ENCODE peak calls at places on chromosomes 7 and 10, in five cellular contexts. S, H, E, Z and X are unnamed samples.

GRCh38 chr7:79403451-79403850 is 50.0 kb downstream of the MAGI2 start:
- DNase-seq in S (no peak), H (no peak), E (no peak), Z (no peak), X (no peak)

GRCh38 chr10:72764151-72764550 is 72.2 kb downstream of the MCU start:
- DNase-seq in S (no peak), H (no peak), E (no peak), Z (no peak), X (no peak)

GRCh38 chr7:134022512-134022911 is 104.6 kb upstream of the LRGUK start:
- DNase-seq in S (no peak), H (no peak), E (no peak), Z (no peak), X (no peak)

GRCh38 chr10:24503627-24504320 is 219.9 kb downstream of the ARHGAP21 start:
- DNase-seq in S (peak), H (peak), E (peak), Z (peak), X (peak)

GRCh38 chr10:47366731-47367460 is 17.2 kb downstream of the ZNF488 start:
- DNase-seq in S (no peak), H (no peak), E (no peak), Z (no peak), X (no peak)

GRCh38 chr10:77857272-77857671 is 69.3 kb downstream of the DLG5 start:
- DNase-seq in S (no peak), H (no peak), E (no peak), Z (no peak), X (no peak)

GRCh38 chr7:50657341-50657873 is 92.2 kb upstream of the DDC start:
- DNase-seq in S (no peak), H (no peak), E (no peak), Z (no peak), X (no peak)

GRCh38 chr10:91768123-91768522 is 30.1 kb upstream of the TNKS2 start:
- DNase-seq in S (no peak), H (no peak), E (no peak), Z (no peak), X (no peak)

GRCh38 chr7:41887446-41887845 is 184.6 kb upstream of the INHBA start:
- DNase-seq in S (no peak), H (no peak), E (no peak), Z (no peak), X (no peak)

GRCh38 chr10:77301305-77301730 is 336.3 kb downstream of the KCNMA1 start:
- DNase-seq in S (no peak), H (no peak), E (no peak), Z (no peak), X (no peak)

GRCh38 chr10:102508506-102508905 is 4.7 kb downstream of the SUFU start:
- DNase-seq in S (no peak), H (no peak), E (no peak), Z (no peak), X (no peak)

GRCh38 chr10:13206546-13207443 is 27.4 kb downstream of the UCMA start:
- DNase-seq in S (no peak), H (no peak), E (peak), Z (no peak), X (no peak)

GRCh38 chr10:3255086-3255485 is 82.5 kb upstream of the PITRM1 start:
- DNase-seq in S (no peak), H (no peak), E (no peak), Z (no peak), X (no peak)

GRCh38 chr10:125607689-125608290 is 75.2 kb downstream of the TEX36 start:
- DNase-seq in S (no peak), H (no peak), E (no peak), Z (no peak), X (no peak)